ENCODE peak calls at places on chromosomes 12 and 14, in nine cellular contexts. One of them, this sample, is unnamed.

GRCh38 chr14:59018978-59019377 is 169.5 kb upstream of the DAAM1 start:
- DNase-seq in heart left ventricle: no peak
- DNase-seq in small intestine: no peak
- DNase-seq in AG20443: no peak
- DNase-seq in stimulated activated CD4-positive, alpha-beta T cell treated with anti-CD3 and anti-CD28 coated beads, Interleukin-1b, Interleukin-23, amount 100 ng/mL, for 1 hour: no peak
- DNase-seq in GDM1: no peak
- DNase-seq in NCI-H2081: no peak
- DNase-seq in GM13976: no peak
- DNase-seq in central memory CD4-positive, alpha-beta T cell: no peak
- DNase-seq in this sample: no peak

GRCh38 chr12:88726806-88727722 is 146.8 kb upstream of the KITLG start:
- DNase-seq in stimulated activated CD4-positive, alpha-beta T cell treated with anti-CD3 and anti-CD28 coated beads, Interleukin-1b, Interleukin-23, amount 100 ng/mL, for 1 hour: no peak
- DNase-seq in AG20443: no peak
- DNase-seq in small intestine: no peak
- DNase-seq in central memory CD4-positive, alpha-beta T cell: no peak
- DNase-seq in heart left ventricle: no peak
- DNase-seq in NCI-H2081: no peak
- DNase-seq in GM13976: no peak
- DNase-seq in GDM1: no peak
- DNase-seq in this sample: no peak

GRCh38 chr12:43621262-43621661 is 69.3 kb upstream of the ADAMTS20 start:
- DNase-seq in GDM1: no peak
- DNase-seq in AG20443: no peak
- DNase-seq in small intestine: no peak
- DNase-seq in stimulated activated CD4-positive, alpha-beta T cell treated with anti-CD3 and anti-CD28 coated beads, Interleukin-1b, Interleukin-23, amount 100 ng/mL, for 1 hour: no peak
- DNase-seq in GM13976: no peak
- DNase-seq in NCI-H2081: no peak
- DNase-seq in central memory CD4-positive, alpha-beta T cell: no peak
- DNase-seq in heart left ventricle: no peak
- DNase-seq in this sample: no peak

GRCh38 chr12:42706331-42706730 is 116.8 kb upstream of the PRICKLE1 start:
- DNase-seq in GM13976: no peak
- DNase-seq in small intestine: no peak
- DNase-seq in NCI-H2081: no peak
- DNase-seq in GDM1: no peak
- DNase-seq in stimulated activated CD4-positive, alpha-beta T cell treated with anti-CD3 and anti-CD28 coated beads, Interleukin-1b, Interleukin-23, amount 100 ng/mL, for 1 hour: no peak
- DNase-seq in central memory CD4-positive, alpha-beta T cell: no peak
- DNase-seq in heart left ventricle: no peak
- DNase-seq in AG20443: no peak
- DNase-seq in this sample: no peak

GRCh38 chr12:53743277-53744129 is 8.3 kb downstream of the CISTR start:
- DNase-seq in GM13976: peak
- DNase-seq in stimulated activated CD4-positive, alpha-beta T cell treated with anti-CD3 and anti-CD28 coated beads, Interleukin-1b, Interleukin-23, amount 100 ng/mL, for 1 hour: peak
- DNase-seq in AG20443: peak
- DNase-seq in small intestine: peak
- DNase-seq in GDM1: peak
- DNase-seq in heart left ventricle: no peak
- DNase-seq in NCI-H2081: peak
- DNase-seq in central memory CD4-positive, alpha-beta T cell: peak
- DNase-seq in this sample: no peak

GRCh38 chr14:66288511-66288910 is 197.7 kb upstream of the CCDC196 start:
- DNase-seq in GDM1: no peak
- DNase-seq in GM13976: no peak
- DNase-seq in central memory CD4-positive, alpha-beta T cell: no peak
- DNase-seq in heart left ventricle: no peak
- DNase-seq in AG20443: no peak
- DNase-seq in small intestine: no peak
- DNase-seq in NCI-H2081: no peak
- DNase-seq in stimulated activated CD4-positive, alpha-beta T cell treated with anti-CD3 and anti-CD28 coated beads, Interleukin-1b, Interleukin-23, amount 100 ng/mL, for 1 hour: no peak
- DNase-seq in this sample: no peak

GRCh38 chr14:35535794-35536112 is 1.8 kb downstream of the INSM2 start:
- DNase-seq in GM13976: no peak
- DNase-seq in stimulated activated CD4-positive, alpha-beta T cell treated with anti-CD3 and anti-CD28 coated beads, Interleukin-1b, Interleukin-23, amount 100 ng/mL, for 1 hour: no peak
- DNase-seq in heart left ventricle: no peak
- DNase-seq in NCI-H2081: no peak
- DNase-seq in GDM1: no peak
- DNase-seq in small intestine: no peak
- DNase-seq in AG20443: no peak
- DNase-seq in central memory CD4-positive, alpha-beta T cell: no peak
- DNase-seq in this sample: no peak

GRCh38 chr12:9041321-9041720 is 52.0 kb downstream of the KLRG1 start:
- DNase-seq in AG20443: peak
- DNase-seq in stimulated activated CD4-positive, alpha-beta T cell treated with anti-CD3 and anti-CD28 coated beads, Interleukin-1b, Interleukin-23, amount 100 ng/mL, for 1 hour: no peak
- DNase-seq in small intestine: no peak
- DNase-seq in heart left ventricle: peak
- DNase-seq in GDM1: no peak
- DNase-seq in central memory CD4-positive, alpha-beta T cell: no peak
- DNase-seq in NCI-H2081: no peak
- DNase-seq in GM13976: no peak
- DNase-seq in this sample: no peak

GRCh38 chr12:122336015-122336946 is 70.0 kb upstream of the VPS33A start:
- DNase-seq in GDM1: peak
- DNase-seq in heart left ventricle: no peak
- DNase-seq in central memory CD4-positive, alpha-beta T cell: peak
- DNase-seq in GM13976: peak
- DNase-seq in stimulated activated CD4-positive, alpha-beta T cell treated with anti-CD3 and anti-CD28 coated beads, Interleukin-1b, Interleukin-23, amount 100 ng/mL, for 1 hour: no peak
- DNase-seq in small intestine: peak
- DNase-seq in NCI-H2081: peak
- DNase-seq in AG20443: peak
- DNase-seq in this sample: no peak

GRCh38 chr12:57242329-57242690 is 8.7 kb downstream of the STAC3 start:
- DNase-seq in GM13976: no peak
- DNase-seq in heart left ventricle: peak
- DNase-seq in central memory CD4-positive, alpha-beta T cell: no peak
- DNase-seq in small intestine: no peak
- DNase-seq in AG20443: no peak
- DNase-seq in stimulated activated CD4-positive, alpha-beta T cell treated with anti-CD3 and anti-CD28 coated beads, Interleukin-1b, Interleukin-23, amount 100 ng/mL, for 1 hour: no peak
- DNase-seq in GDM1: no peak
- DNase-seq in NCI-H2081: peak
- DNase-seq in this sample: no peak

GRCh38 chr12:109241936-109242335 is 67.1 kb downstream of the FOXN4 start:
- DNase-seq in NCI-H2081: no peak
- DNase-seq in central memory CD4-positive, alpha-beta T cell: no peak
- DNase-seq in small intestine: no peak
- DNase-seq in GM13976: no peak
- DNase-seq in AG20443: no peak
- DNase-seq in stimulated activated CD4-positive, alpha-beta T cell treated with anti-CD3 and anti-CD28 coated beads, Interleukin-1b, Interleukin-23, amount 100 ng/mL, for 1 hour: no peak
- DNase-seq in heart left ventricle: no peak
- DNase-seq in GDM1: no peak
- DNase-seq in this sample: no peak

GRCh38 chr12:26091837-26092236 is 33.0 kb downstream of the BHLHE41 start:
- DNase-seq in small intestine: no peak
- DNase-seq in heart left ventricle: no peak
- DNase-seq in GDM1: no peak
- DNase-seq in AG20443: no peak
- DNase-seq in GM13976: no peak
- DNase-seq in stimulated activated CD4-positive, alpha-beta T cell treated with anti-CD3 and anti-CD28 coated beads, Interleukin-1b, Interleukin-23, amount 100 ng/mL, for 1 hour: no peak
- DNase-seq in central memory CD4-positive, alpha-beta T cell: no peak
- DNase-seq in NCI-H2081: no peak
- DNase-seq in this sample: no peak

GRCh38 chr14:90839024-90839888 is 23.0 kb upstream of the TTC7B start:
- DNase-seq in AG20443: peak
- DNase-seq in GDM1: no peak
- DNase-seq in small intestine: no peak
- DNase-seq in NCI-H2081: no peak
- DNase-seq in heart left ventricle: peak
- DNase-seq in GM13976: no peak
- DNase-seq in central memory CD4-positive, alpha-beta T cell: no peak
- DNase-seq in stimulated activated CD4-positive, alpha-beta T cell treated with anti-CD3 and anti-CD28 coated beads, Interleukin-1b, Interleukin-23, amount 100 ng/mL, for 1 hour: no peak
- DNase-seq in this sample: no peak

GRCh38 chr12:49560695-49561094 is 7.2 kb downstream of the MCRS1 start:
- DNase-seq in NCI-H2081: no peak
- DNase-seq in GDM1: no peak
- DNase-seq in stimulated activated CD4-positive, alpha-beta T cell treated with anti-CD3 and anti-CD28 coated beads, Interleukin-1b, Interleukin-23, amount 100 ng/mL, for 1 hour: no peak
- DNase-seq in heart left ventricle: no peak
- DNase-seq in central memory CD4-positive, alpha-beta T cell: no peak
- DNase-seq in GM13976: no peak
- DNase-seq in AG20443: no peak
- DNase-seq in small intestine: no peak
- DNase-seq in this sample: no peak

GRCh38 chr14:75375983-75376382 is 51.8 kb upstream of the JDP2 start:
- DNase-seq in GM13976: no peak
- DNase-seq in stimulated activated CD4-positive, alpha-beta T cell treated with anti-CD3 and anti-CD28 coated beads, Interleukin-1b, Interleukin-23, amount 100 ng/mL, for 1 hour: no peak
- DNase-seq in NCI-H2081: no peak
- DNase-seq in GDM1: no peak
- DNase-seq in heart left ventricle: no peak
- DNase-seq in central memory CD4-positive, alpha-beta T cell: no peak
- DNase-seq in AG20443: no peak
- DNase-seq in small intestine: no peak
- DNase-seq in this sample: no peak

GRCh38 chr12:120669055-120669828 is 17.7 kb upstream of the MLEC start:
- DNase-seq in GDM1: no peak
- DNase-seq in AG20443: peak
- DNase-seq in NCI-H2081: no peak
- DNase-seq in stimulated activated CD4-positive, alpha-beta T cell treated with anti-CD3 and anti-CD28 coated beads, Interleukin-1b, Interleukin-23, amount 100 ng/mL, for 1 hour: no peak
- DNase-seq in GM13976: no peak
- DNase-seq in small intestine: peak
- DNase-seq in central memory CD4-positive, alpha-beta T cell: no peak
- DNase-seq in heart left ventricle: peak
- DNase-seq in this sample: no peak

GRCh38 chr12:59650594-59651229 is 54.9 kb downstream of the SLC16A7 start:
- DNase-seq in heart left ventricle: no peak
- DNase-seq in GDM1: no peak
- DNase-seq in central memory CD4-positive, alpha-beta T cell: no peak
- DNase-seq in NCI-H2081: no peak
- DNase-seq in small intestine: no peak
- DNase-seq in stimulated activated CD4-positive, alpha-beta T cell treated with anti-CD3 and anti-CD28 coated beads, Interleukin-1b, Interleukin-23, amount 100 ng/mL, for 1 hour: no peak
- DNase-seq in AG20443: peak
- DNase-seq in GM13976: no peak
- DNase-seq in this sample: no peak

GRCh38 chr12:53383258-53383657 is 3.3 kb downstream of the SP1 start:
- DNase-seq in GM13976: no peak
- DNase-seq in NCI-H2081: no peak
- DNase-seq in GDM1: no peak
- DNase-seq in central memory CD4-positive, alpha-beta T cell: no peak
- DNase-seq in heart left ventricle: no peak
- DNase-seq in stimulated activated CD4-positive, alpha-beta T cell treated with anti-CD3 and anti-CD28 coated beads, Interleukin-1b, Interleukin-23, amount 100 ng/mL, for 1 hour: no peak
- DNase-seq in small intestine: no peak
- DNase-seq in AG20443: no peak
- DNase-seq in this sample: no peak

GRCh38 chr12:94098466-94098865 is 49.9 kb upstream of the PLXNC1 start:
- DNase-seq in small intestine: no peak
- DNase-seq in AG20443: peak
- DNase-seq in central memory CD4-positive, alpha-beta T cell: no peak
- DNase-seq in heart left ventricle: no peak
- DNase-seq in NCI-H2081: no peak
- DNase-seq in GM13976: no peak
- DNase-seq in stimulated activated CD4-positive, alpha-beta T cell treated with anti-CD3 and anti-CD28 coated beads, Interleukin-1b, Interleukin-23, amount 100 ng/mL, for 1 hour: no peak
- DNase-seq in GDM1: no peak
- DNase-seq in this sample: no peak

GRCh38 chr14:103880334-103880985 is 33.1 kb upstream of the PPP1R13B start:
- DNase-seq in AG20443: peak
- DNase-seq in NCI-H2081: no peak
- DNase-seq in heart left ventricle: peak
- DNase-seq in small intestine: no peak
- DNase-seq in GDM1: peak
- DNase-seq in GM13976: no peak
- DNase-seq in stimulated activated CD4-positive, alpha-beta T cell treated with anti-CD3 and anti-CD28 coated beads, Interleukin-1b, Interleukin-23, amount 100 ng/mL, for 1 hour: no peak
- DNase-seq in central memory CD4-positive, alpha-beta T cell: no peak
- DNase-seq in this sample: no peak

GRCh38 chr12:5688226-5688625 is 256.3 kb downstream of the NTF3 start:
- DNase-seq in small intestine: no peak
- DNase-seq in NCI-H2081: no peak
- DNase-seq in stimulated activated CD4-positive, alpha-beta T cell treated with anti-CD3 and anti-CD28 coated beads, Interleukin-1b, Interleukin-23, amount 100 ng/mL, for 1 hour: no peak
- DNase-seq in GM13976: no peak
- DNase-seq in AG20443: no peak
- DNase-seq in heart left ventricle: no peak
- DNase-seq in central memory CD4-positive, alpha-beta T cell: no peak
- DNase-seq in GDM1: no peak
- DNase-seq in this sample: no peak

GRCh38 chr12:26941251-26941650 is 3.0 kb downstream of the FGFR1OP2 start:
- DNase-seq in GM13976: no peak
- DNase-seq in GDM1: no peak
- DNase-seq in AG20443: no peak
- DNase-seq in small intestine: peak
- DNase-seq in heart left ventricle: no peak
- DNase-seq in central memory CD4-positive, alpha-beta T cell: peak
- DNase-seq in stimulated activated CD4-positive, alpha-beta T cell treated with anti-CD3 and anti-CD28 coated beads, Interleukin-1b, Interleukin-23, amount 100 ng/mL, for 1 hour: no peak
- DNase-seq in NCI-H2081: no peak
- DNase-seq in this sample: no peak

GRCh38 chr12:85527192-85527591 is 247.2 kb downstream of the ALX1 start:
- DNase-seq in GDM1: no peak
- DNase-seq in central memory CD4-positive, alpha-beta T cell: no peak
- DNase-seq in heart left ventricle: no peak
- DNase-seq in AG20443: no peak
- DNase-seq in small intestine: no peak
- DNase-seq in stimulated activated CD4-positive, alpha-beta T cell treated with anti-CD3 and anti-CD28 coated beads, Interleukin-1b, Interleukin-23, amount 100 ng/mL, for 1 hour: no peak
- DNase-seq in GM13976: peak
- DNase-seq in NCI-H2081: no peak
- DNase-seq in this sample: no peak

GRCh38 chr12:112961074-112961473 is 17.2 kb upstream of the OAS2 start:
- DNase-seq in small intestine: no peak
- DNase-seq in AG20443: no peak
- DNase-seq in heart left ventricle: no peak
- DNase-seq in GM13976: no peak
- DNase-seq in NCI-H2081: no peak
- DNase-seq in GDM1: no peak
- DNase-seq in central memory CD4-positive, alpha-beta T cell: no peak
- DNase-seq in stimulated activated CD4-positive, alpha-beta T cell treated with anti-CD3 and anti-CD28 coated beads, Interleukin-1b, Interleukin-23, amount 100 ng/mL, for 1 hour: no peak
- DNase-seq in this sample: no peak

GRCh38 chr14:100237735-100238418 is 1.1 kb upstream of the YY1 start:
- DNase-seq in NCI-H2081: peak
- DNase-seq in heart left ventricle: peak
- DNase-seq in AG20443: peak
- DNase-seq in GM13976: peak
- DNase-seq in central memory CD4-positive, alpha-beta T cell: peak
- DNase-seq in GDM1: peak
- DNase-seq in stimulated activated CD4-positive, alpha-beta T cell treated with anti-CD3 and anti-CD28 coated beads, Interleukin-1b, Interleukin-23, amount 100 ng/mL, for 1 hour: no peak
- DNase-seq in small intestine: peak
- DNase-seq in this sample: no peak

GRCh38 chr12:105092336-105092735 is 8.1 kb upstream of the ALDH1L2 start:
- DNase-seq in central memory CD4-positive, alpha-beta T cell: no peak
- DNase-seq in GM13976: no peak
- DNase-seq in NCI-H2081: peak
- DNase-seq in small intestine: peak
- DNase-seq in AG20443: no peak
- DNase-seq in GDM1: no peak
- DNase-seq in stimulated activated CD4-positive, alpha-beta T cell treated with anti-CD3 and anti-CD28 coated beads, Interleukin-1b, Interleukin-23, amount 100 ng/mL, for 1 hour: no peak
- DNase-seq in heart left ventricle: no peak
- DNase-seq in this sample: no peak

GRCh38 chr12:77940011-77940423 is 109.3 kb downstream of the NAV3 start:
- DNase-seq in GDM1: no peak
- DNase-seq in stimulated activated CD4-positive, alpha-beta T cell treated with anti-CD3 and anti-CD28 coated beads, Interleukin-1b, Interleukin-23, amount 100 ng/mL, for 1 hour: no peak
- DNase-seq in heart left ventricle: no peak
- DNase-seq in AG20443: peak
- DNase-seq in small intestine: no peak
- DNase-seq in GM13976: no peak
- DNase-seq in central memory CD4-positive, alpha-beta T cell: no peak
- DNase-seq in NCI-H2081: no peak
- DNase-seq in this sample: peak

GRCh38 chr14:102678394-102678793 is 85.9 kb downstream of the RCOR1 start:
- DNase-seq in NCI-H2081: no peak
- DNase-seq in central memory CD4-positive, alpha-beta T cell: no peak
- DNase-seq in GDM1: no peak
- DNase-seq in GM13976: no peak
- DNase-seq in heart left ventricle: no peak
- DNase-seq in small intestine: no peak
- DNase-seq in stimulated activated CD4-positive, alpha-beta T cell treated with anti-CD3 and anti-CD28 coated beads, Interleukin-1b, Interleukin-23, amount 100 ng/mL, for 1 hour: no peak
- DNase-seq in AG20443: no peak
- DNase-seq in this sample: no peak

GRCh38 chr14:29749327-29749726 is 178.3 kb downstream of the PRKD1 start:
- DNase-seq in heart left ventricle: no peak
- DNase-seq in GDM1: no peak
- DNase-seq in GM13976: no peak
- DNase-seq in NCI-H2081: no peak
- DNase-seq in stimulated activated CD4-positive, alpha-beta T cell treated with anti-CD3 and anti-CD28 coated beads, Interleukin-1b, Interleukin-23, amount 100 ng/mL, for 1 hour: no peak
- DNase-seq in central memory CD4-positive, alpha-beta T cell: no peak
- DNase-seq in small intestine: peak
- DNase-seq in AG20443: peak
- DNase-seq in this sample: no peak

GRCh38 chr14:99271951-99272668 is at the start of gene BCL11B:
- DNase-seq in NCI-H2081: peak
- DNase-seq in central memory CD4-positive, alpha-beta T cell: peak
- DNase-seq in GDM1: no peak
- DNase-seq in AG20443: peak
- DNase-seq in heart left ventricle: peak
- DNase-seq in small intestine: peak
- DNase-seq in stimulated activated CD4-positive, alpha-beta T cell treated with anti-CD3 and anti-CD28 coated beads, Interleukin-1b, Interleukin-23, amount 100 ng/mL, for 1 hour: peak
- DNase-seq in GM13976: peak
- DNase-seq in this sample: peak

GRCh38 chr14:95759952-95760351 is 46.0 kb upstream of the TCL1A start:
- DNase-seq in central memory CD4-positive, alpha-beta T cell: no peak
- DNase-seq in AG20443: no peak
- DNase-seq in stimulated activated CD4-positive, alpha-beta T cell treated with anti-CD3 and anti-CD28 coated beads, Interleukin-1b, Interleukin-23, amount 100 ng/mL, for 1 hour: no peak
- DNase-seq in GDM1: no peak
- DNase-seq in heart left ventricle: no peak
- DNase-seq in NCI-H2081: no peak
- DNase-seq in small intestine: no peak
- DNase-seq in GM13976: no peak
- DNase-seq in this sample: no peak

This sample was measured in pulmonary artery endothelial cell.